ENCODE peak calls at places on chromosomes 5 and 9, in nine cellular contexts. One of them, this sample, is unnamed.

GRCh38 chr5:174951151-174951780 is 226.9 kb downstream of the MSX2 start:
- DNase-seq in astrocyte of the hippocampus: peak; percentile 89
- DNase-seq in left cardiac atrium: peak; percentile 52
- DNase-seq in lower lobe of right lung: no peak
- DNase-seq in T-helper 2 cell: peak; percentile 2
- DNase-seq in fibroblast of gingiva: peak; percentile 57
- DNase-seq in EL: peak; percentile 70
- DNase-seq in stimulated activated CD8-positive, alpha-beta memory T cell treated with anti-CD3 and anti-CD28 coated beads, Interleukin-12 subunit alpha, Interleukin-12 subunit beta, amount 100 ng/mL, for 4 hours: no peak
- DNase-seq in GM04504: peak; percentile 35
- DNase-seq in this sample: peak; percentile 40

GRCh38 chr5:55062039-55062779 is 38.2 kb downstream of the GZMK start:
- DNase-seq in astrocyte of the hippocampus: no peak
- DNase-seq in T-helper 2 cell: peak; percentile 48
- DNase-seq in lower lobe of right lung: no peak
- DNase-seq in left cardiac atrium: no peak
- DNase-seq in stimulated activated CD8-positive, alpha-beta memory T cell treated with anti-CD3 and anti-CD28 coated beads, Interleukin-12 subunit alpha, Interleukin-12 subunit beta, amount 100 ng/mL, for 4 hours: no peak
- DNase-seq in GM04504: no peak
- DNase-seq in EL: no peak
- DNase-seq in fibroblast of gingiva: no peak
- DNase-seq in this sample: peak; percentile 30

GRCh38 chr9:113482341-113482740 is 18.8 kb downstream of the RGS3 start:
- DNase-seq in T-helper 2 cell: no peak
- DNase-seq in left cardiac atrium: no peak
- DNase-seq in fibroblast of gingiva: no peak
- DNase-seq in stimulated activated CD8-positive, alpha-beta memory T cell treated with anti-CD3 and anti-CD28 coated beads, Interleukin-12 subunit alpha, Interleukin-12 subunit beta, amount 100 ng/mL, for 4 hours: no peak
- DNase-seq in GM04504: no peak
- DNase-seq in lower lobe of right lung: no peak
- DNase-seq in EL: no peak
- DNase-seq in astrocyte of the hippocampus: no peak
- DNase-seq in this sample: no peak

GRCh38 chr9:20559236-20559896 is 62.9 kb downstream of the MLLT3 start:
- DNase-seq in left cardiac atrium: no peak
- DNase-seq in fibroblast of gingiva: no peak
- DNase-seq in EL: no peak
- DNase-seq in GM04504: no peak
- DNase-seq in stimulated activated CD8-positive, alpha-beta memory T cell treated with anti-CD3 and anti-CD28 coated beads, Interleukin-12 subunit alpha, Interleukin-12 subunit beta, amount 100 ng/mL, for 4 hours: no peak
- DNase-seq in T-helper 2 cell: no peak
- DNase-seq in lower lobe of right lung: no peak
- DNase-seq in astrocyte of the hippocampus: no peak
- DNase-seq in this sample: no peak

GRCh38 chr5:95432779-95433178 is 41.6 kb downstream of the FAM81B start:
- DNase-seq in T-helper 2 cell: no peak
- DNase-seq in lower lobe of right lung: no peak
- DNase-seq in stimulated activated CD8-positive, alpha-beta memory T cell treated with anti-CD3 and anti-CD28 coated beads, Interleukin-12 subunit alpha, Interleukin-12 subunit beta, amount 100 ng/mL, for 4 hours: no peak
- DNase-seq in fibroblast of gingiva: no peak
- DNase-seq in astrocyte of the hippocampus: no peak
- DNase-seq in GM04504: no peak
- DNase-seq in left cardiac atrium: no peak
- DNase-seq in EL: no peak
- DNase-seq in this sample: no peak

GRCh38 chr9:35791321-35791921 is at the start of gene NPR2:
- DNase-seq in EL: peak; percentile 49
- DNase-seq in lower lobe of right lung: no peak
- DNase-seq in GM04504: no peak
- DNase-seq in fibroblast of gingiva: peak; percentile 46
- DNase-seq in astrocyte of the hippocampus: peak; percentile 71
- DNase-seq in left cardiac atrium: peak; percentile 47
- DNase-seq in T-helper 2 cell: no peak
- DNase-seq in stimulated activated CD8-positive, alpha-beta memory T cell treated with anti-CD3 and anti-CD28 coated beads, Interleukin-12 subunit alpha, Interleukin-12 subunit beta, amount 100 ng/mL, for 4 hours: no peak
- DNase-seq in this sample: no peak

GRCh38 chr5:172509405-172509781 is 55.1 kb upstream of the SH3PXD2B start:
- DNase-seq in fibroblast of gingiva: no peak
- DNase-seq in EL: no peak
- DNase-seq in GM04504: no peak
- DNase-seq in T-helper 2 cell: no peak
- DNase-seq in left cardiac atrium: no peak
- DNase-seq in astrocyte of the hippocampus: no peak
- DNase-seq in stimulated activated CD8-positive, alpha-beta memory T cell treated with anti-CD3 and anti-CD28 coated beads, Interleukin-12 subunit alpha, Interleukin-12 subunit beta, amount 100 ng/mL, for 4 hours: no peak
- DNase-seq in lower lobe of right lung: no peak
- DNase-seq in this sample: peak; percentile 4

GRCh38 chr5:32522429-32523143 is 62.8 kb upstream of the SUB1 start:
- DNase-seq in T-helper 2 cell: no peak
- DNase-seq in left cardiac atrium: peak; percentile 39
- DNase-seq in GM04504: peak; percentile 88
- DNase-seq in EL: peak; percentile 89
- DNase-seq in astrocyte of the hippocampus: peak; percentile 46
- DNase-seq in lower lobe of right lung: peak; percentile 75
- DNase-seq in stimulated activated CD8-positive, alpha-beta memory T cell treated with anti-CD3 and anti-CD28 coated beads, Interleukin-12 subunit alpha, Interleukin-12 subunit beta, amount 100 ng/mL, for 4 hours: no peak
- DNase-seq in fibroblast of gingiva: peak; percentile 68
- DNase-seq in this sample: peak; percentile 21

GRCh38 chr5:14108170-14108996 is 34.8 kb upstream of the TRIO start:
- DNase-seq in lower lobe of right lung: peak; percentile 59
- DNase-seq in left cardiac atrium: peak; percentile 66
- DNase-seq in EL: peak; percentile 86
- DNase-seq in stimulated activated CD8-positive, alpha-beta memory T cell treated with anti-CD3 and anti-CD28 coated beads, Interleukin-12 subunit alpha, Interleukin-12 subunit beta, amount 100 ng/mL, for 4 hours: no peak
- DNase-seq in astrocyte of the hippocampus: peak; percentile 81
- DNase-seq in GM04504: peak; percentile 40
- DNase-seq in T-helper 2 cell: no peak
- DNase-seq in fibroblast of gingiva: peak; percentile 85
- DNase-seq in this sample: peak; percentile 72

GRCh38 chr5:13601152-13601551 is 343.3 kb downstream of the DNAH5 start:
- DNase-seq in stimulated activated CD8-positive, alpha-beta memory T cell treated with anti-CD3 and anti-CD28 coated beads, Interleukin-12 subunit alpha, Interleukin-12 subunit beta, amount 100 ng/mL, for 4 hours: no peak
- DNase-seq in T-helper 2 cell: no peak
- DNase-seq in GM04504: peak; percentile 14
- DNase-seq in astrocyte of the hippocampus: peak; percentile 35
- DNase-seq in lower lobe of right lung: no peak
- DNase-seq in fibroblast of gingiva: no peak
- DNase-seq in left cardiac atrium: no peak
- DNase-seq in EL: peak; percentile 82
- DNase-seq in this sample: no peak

This sample was measured in transverse colon.